ENCODE peak calls at places on chromosomes 16 and 17, in five cellular contexts. C is IMR-90, A is Panc1, R is suprapubic skin, F is endodermal cell. Z is an unnamed sample.

GRCh38 chr17:45790296-45790922 is 6.3 kb downstream of the CRHR1 start:
- DNase-seq in C (no peak), A (no peak), F (no peak), R (no peak), Z (no peak)

GRCh38 chr16:54655171-54655590 is 275.5 kb upstream of the IRX5 start:
- DNase-seq in A (no peak), R (no peak), C (no peak), F (peak), Z (no peak)

GRCh38 chr16:48511071-48511540 is 98.9 kb downstream of the N4BP1 start:
- DNase-seq in A (no peak), F (no peak), R (peak), C (peak), Z (no peak)

GRCh38 chr17:48181653-48182052 is 74.1 kb downstream of the SNX11 start:
- DNase-seq in F (peak), A (no peak), C (peak), R (no peak), Z (no peak)

GRCh38 chr16:85897384-85897783 is 1.6 kb upstream of the IRF8 start:
- DNase-seq in A (no peak), F (no peak), C (no peak), R (no peak), Z (no peak)

GRCh38 chr17:63066158-63066808 is 100.2 kb downstream of the TANC2 start:
- DNase-seq in C (no peak), A (no peak), R (no peak), F (no peak), Z (no peak)

GRCh38 chr17:60305141-60305540 is 86.8 kb downstream of the USP32 start:
- DNase-seq in R (no peak), F (no peak), A (no peak), C (no peak), Z (no peak)

GRCh38 chr16:69017036-69017783 is 88.2 kb upstream of the HAS3 start:
- DNase-seq in A (no peak), R (no peak), F (no peak), C (peak), Z (no peak)

GRCh38 chr17:38701504-38702165 is 3.4 kb upstream of the MLLT6 start:
- DNase-seq in R (peak), C (peak), A (no peak), F (no peak), Z (no peak)

GRCh38 chr17:62134397-62134796 is 69.3 kb upstream of the MED13 start:
- DNase-seq in F (no peak), A (no peak), R (no peak), C (peak), Z (no peak)

GRCh38 chr16:10678655-10679054 is 16.1 kb downstream of the TEKT5 start:
- DNase-seq in F (no peak), R (no peak), A (no peak), C (no peak), Z (no peak)

GRCh38 chr17:76955191-76955590 is 87.0 kb downstream of the MGAT5B start:
- DNase-seq in C (no peak), A (no peak), F (no peak), R (no peak), Z (no peak)

GRCh38 chr16:79599837-79600635 is 501 bp downstream of the MAF start:
- DNase-seq in F (peak), A (no peak), C (no peak), R (no peak), Z (peak)

GRCh38 chr17:70702683-70703255 is 533.4 kb downstream of the KCNJ2 start:
- DNase-seq in A (no peak), R (no peak), F (no peak), C (no peak), Z (no peak)

GRCh38 chr16:19691161-19691850 is 26.7 kb downstream of the KNOP1 start:
- DNase-seq in C (peak), R (no peak), A (no peak), F (no peak), Z (no peak)
- TF ChIP-seq CTCF in C (no peak), R (no peak), A (no peak), F (no peak), Z (no peak)

GRCh38 chr17:2058521-2059124 is 3.7 kb downstream of the HIC1 start:
- DNase-seq in A (no peak), C (peak), F (peak), R (no peak), Z (no peak)
- TF ChIP-seq CTCF in A (peak), C (peak), F (peak), R (peak), Z (peak)

GRCh38 chr16:1502092-1503004 is 9.2 kb downstream of the TELO2 start:
- DNase-seq in F (no peak), C (no peak), R (no peak), A (no peak), Z (no peak)

GRCh38 chr16:1505073-1505844 is 12.1 kb downstream of the TELO2 start:
- DNase-seq in F (no peak), C (no peak), R (no peak), A (no peak), Z (no peak)

GRCh38 chr16:1505912-1506311 is 12.8 kb downstream of the TELO2 start:
- DNase-seq in F (no peak), C (no peak), A (no peak), R (no peak), Z (no peak)

GRCh38 chr16:1501630-1502029 is 8.5 kb downstream of the TELO2 start:
- DNase-seq in R (no peak), A (no peak), F (no peak), C (no peak), Z (no peak)

GRCh38 chr16:1503110-1503955 is 10.2 kb downstream of the TELO2 start:
- DNase-seq in A (no peak), F (no peak), R (no peak), C (no peak), Z (no peak)
- TF ChIP-seq CTCF in A (no peak), F (no peak), R (no peak), C (no peak), Z (no peak)

DNA sequence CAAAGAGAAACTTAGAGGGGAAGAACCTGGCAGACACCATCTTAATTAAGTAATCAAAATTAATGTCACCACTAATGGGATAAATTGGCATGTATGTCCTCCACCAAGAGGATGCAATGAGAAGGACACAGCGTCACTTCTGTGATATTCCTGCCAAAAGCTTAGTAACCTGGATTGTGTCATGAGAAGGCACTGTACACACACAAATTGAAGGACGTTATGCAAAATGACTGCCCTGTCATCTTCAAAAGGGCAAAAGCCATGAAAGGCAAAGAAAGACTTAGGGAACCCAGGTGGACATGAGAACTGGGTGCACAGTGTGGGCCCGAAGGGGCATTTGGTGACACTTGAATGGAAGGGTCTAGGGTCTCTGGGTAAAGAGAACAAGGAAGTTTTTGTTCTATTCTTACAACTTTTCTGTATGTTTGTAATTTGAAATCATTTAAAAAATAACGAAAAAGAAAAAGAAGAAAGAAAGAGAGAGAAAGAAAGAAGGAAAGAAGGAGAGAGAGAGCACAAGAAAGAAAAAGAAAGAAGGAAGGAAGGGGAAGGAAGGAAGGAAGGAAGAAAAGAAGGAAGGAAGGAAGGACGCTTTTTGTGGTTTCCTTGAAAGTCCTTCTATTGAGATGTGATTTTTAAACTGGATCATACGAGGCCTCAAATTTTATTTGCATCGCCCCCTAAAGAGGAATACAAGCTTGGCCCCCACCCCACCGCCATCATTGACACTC is 4.0 kb upstream of the APOH start:
- DNase-seq in A (no peak), F (no peak), R (no peak), C (no peak), Z (no peak)
- TF ChIP-seq CTCF in A (no peak), F (no peak), R (no peak), C (no peak), Z (no peak)

DNA sequence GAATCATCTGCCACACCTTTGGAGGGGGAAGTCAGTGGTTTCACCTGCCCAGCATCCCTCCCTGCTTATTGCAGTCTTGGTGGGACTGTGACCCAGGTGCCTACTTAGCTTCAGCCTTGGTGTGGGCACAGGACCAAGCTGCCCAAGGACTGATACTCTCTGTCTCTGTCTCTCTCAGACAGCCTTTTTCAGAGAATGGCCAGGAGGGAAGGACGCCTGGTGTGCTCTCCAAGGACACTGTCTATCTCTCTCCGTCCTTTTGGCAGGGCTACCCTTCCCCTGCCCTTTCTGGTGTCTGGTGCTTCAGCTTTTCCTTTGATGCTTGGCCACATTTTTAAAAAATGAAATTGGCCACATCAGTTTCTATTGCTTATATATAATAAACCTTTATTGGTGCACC is 19.6 kb downstream of the PIK3R6 start:
- DNase-seq in C (no peak), F (peak), A (no peak), R (no peak), Z (no peak)
- TF ChIP-seq CTCF in C (no peak), F (no peak), A (no peak), R (no peak), Z (no peak)

GRCh38 chr16:80746231-80746630 is 58.2 kb downstream of the CDYL2 start:
- DNase-seq in A (no peak), C (no peak), F (no peak), R (no peak), Z (no peak)
- TF ChIP-seq CTCF in A (no peak), C (no peak), F (no peak), R (no peak), Z (no peak)

GRCh38 chr17:75614006-75614405 is 19.2 kb upstream of the SMIM5 start:
- DNase-seq in A (no peak), R (no peak), F (peak), C (no peak), Z (no peak)
- TF ChIP-seq CTCF in A (no peak), R (no peak), F (peak), C (peak), Z (no peak)

Z was measured in progenitor cell of endocrine pancreas.